ENCODE peak calls at places on chromosomes 16 and 17, in ten cellular contexts. T, N, O, G, M, Z, Y, V, L and Q are unnamed samples.

GRCh38 chr17:4679652-4680051 is 24.3 kb downstream of the PELP1 start:
- DNase-seq in T (no peak), N (peak; percentile 7), O (no peak), G (no peak), M (no peak), Z (no peak), Y (no peak), V (peak; percentile 33), L (no peak), Q (no peak)

GRCh38 chr16:67842509-67843342 is 606 bp downstream of the THAP11 start:
- DNase-seq in T (peak; percentile 69), N (no peak), O (no peak), G (peak; percentile 69), M (peak; percentile 66), Z (no peak), Y (peak; percentile 93), V (peak; percentile 67), L (peak; percentile 83), Q (peak; percentile 51)

GRCh38 chr17:79658811-79659207 is 48.0 kb upstream of the RBFOX3 start:
- DNase-seq in T (peak; percentile 85), N (no peak), O (peak; percentile 78), G (no peak), M (no peak), Z (no peak), Y (no peak), V (peak; percentile 4), L (peak; percentile 77), Q (no peak)

GRCh38 chr16:2803545-2804195 is 5.4 kb downstream of the PRSS41 start:
- DNase-seq in T (no peak), N (no peak), O (no peak), G (no peak), M (no peak), Z (no peak), Y (no peak), V (no peak), L (no peak), Q (no peak)

GRCh38 chr16:10940501-10941079 is 1.7 kb downstream of the DEXI start:
- DNase-seq in T (no peak), N (no peak), O (no peak), G (no peak), M (no peak), Z (no peak), Y (peak; percentile 79), V (peak; percentile 59), L (no peak), Q (no peak)

GRCh38 chr16:27495191-27495590 is 54.5 kb downstream of the GTF3C1 start:
- DNase-seq in T (no peak), N (peak; percentile 42), O (no peak), G (no peak), M (no peak), Z (peak; percentile 54), Y (no peak), V (no peak), L (no peak), Q (no peak)

GRCh38 chr16:53456625-53457024 is 22.4 kb downstream of the RBL2 start:
- DNase-seq in T (peak; percentile 3), N (no peak), O (no peak), G (no peak), M (peak; percentile 33), Z (no peak), Y (no peak), V (no peak), L (no peak), Q (no peak)

GRCh38 chr16:69514366-69514765 is 51.4 kb upstream of the NFAT5 start:
- DNase-seq in T (no peak), N (no peak), O (no peak), G (peak; percentile 24), M (no peak), Z (no peak), Y (no peak), V (no peak), L (no peak), Q (no peak)

DNA sequence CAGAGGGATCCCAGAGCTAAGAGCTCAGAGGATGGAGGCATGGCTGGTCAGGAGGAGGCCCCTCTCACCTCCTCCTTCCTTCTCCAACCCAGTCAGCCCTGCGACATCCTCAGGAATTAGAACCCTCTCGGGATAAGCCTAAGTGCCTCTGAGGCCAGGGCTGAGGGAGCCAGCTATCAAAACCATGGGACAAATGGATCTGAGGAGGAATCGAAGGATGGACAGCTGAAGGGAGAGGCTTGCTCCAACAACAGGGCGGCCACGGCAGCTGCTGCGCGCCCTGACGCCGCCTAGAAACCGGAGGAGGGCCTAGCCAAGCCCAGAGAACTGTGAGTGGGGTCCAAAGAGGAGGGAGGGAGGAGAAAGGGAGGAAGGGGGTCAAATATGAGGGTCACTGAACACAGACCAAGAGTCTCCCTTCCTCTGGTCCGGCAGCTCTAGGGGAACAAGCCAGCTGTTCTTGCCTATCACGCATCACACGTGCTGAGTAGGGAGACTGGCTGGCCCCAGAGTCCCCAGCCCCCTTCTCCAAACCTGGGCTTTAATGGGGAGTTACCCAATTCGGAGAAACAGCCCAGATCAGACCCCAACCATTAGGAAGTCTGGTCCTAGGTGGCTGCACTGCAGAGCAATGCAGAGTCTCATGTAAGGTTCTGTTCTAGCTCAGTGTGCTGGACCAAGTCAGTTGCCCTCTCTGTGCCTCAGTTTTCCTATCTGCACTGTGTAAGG is 5.9 kb upstream of the HOXB13 start:
- DNase-seq in T (no peak), N (no peak), O (no peak), G (no peak), M (no peak), Z (no peak), Y (no peak), V (no peak), L (no peak), Q (no peak)
- H3K27me3 ChIP-seq in T (peaks cover 100% of the 10 kb centered on the region), N (peaks cover 63% of the 10 kb centered on the region), O (peaks cover 80% of the 10 kb centered on the region), G (peaks cover 84% of the 10 kb centered on the region), M (peaks cover 54% of the 10 kb centered on the region), Z (peaks cover 100% of the 10 kb centered on the region), Y (peaks cover 9% of the 10 kb centered on the region), V (peaks cover 97% of the 10 kb centered on the region), L (peaks cover 100% of the 10 kb centered on the region), Q (peaks cover 28% of the 10 kb centered on the region)

GRCh38 chr17:77675816-77676799 is 282.4 kb upstream of the TNRC6C start:
- DNase-seq in T (no peak), N (no peak), O (no peak), G (no peak), M (no peak), Z (no peak), Y (peak; percentile 63), V (no peak), L (peak; percentile 68), Q (peak; percentile 30)

GRCh38 chr17:77677210-77677609 is 281.3 kb upstream of the TNRC6C start:
- DNase-seq in T (no peak), N (peak; percentile 2), O (no peak), G (no peak), M (no peak), Z (no peak), Y (peak; percentile 31), V (peak; percentile 4), L (no peak), Q (peak; percentile 40)

GRCh38 chr17:77677637-77678036 is 280.9 kb upstream of the TNRC6C start:
- DNase-seq in T (no peak), N (no peak), O (no peak), G (no peak), M (no peak), Z (no peak), Y (peak; percentile 33), V (no peak), L (no peak), Q (peak; percentile 38)

GRCh38 chr17:77681820-77682219 is 276.7 kb upstream of the TNRC6C start:
- DNase-seq in T (no peak), N (no peak), O (no peak), G (no peak), M (no peak), Z (peak; percentile 43), Y (no peak), V (peak; percentile 45), L (no peak), Q (peak; percentile 83)

GRCh38 chr17:77679589-77679988 is 278.9 kb upstream of the TNRC6C start:
- DNase-seq in T (no peak), N (no peak), O (no peak), G (no peak), M (no peak), Z (no peak), Y (no peak), V (no peak), L (no peak), Q (peak; percentile 32)
- H3K27me3 ChIP-seq in T (no peaks in the 10 kb centered on the region), N (peaks cover 29% of the 10 kb centered on the region), O (no peaks in the 10 kb centered on the region), G (peaks cover 4% of the 10 kb centered on the region), M (no peaks in the 10 kb centered on the region), Z (peaks cover 6% of the 10 kb centered on the region), Y (no peaks in the 10 kb centered on the region), V (peaks cover 70% of the 10 kb centered on the region), L (no peaks in the 10 kb centered on the region), Q (no peaks in the 10 kb centered on the region)

GRCh38 chr16:694863-695354 is 4.7 kb upstream of the WDR24 start:
- DNase-seq in T (no peak), N (no peak), O (no peak), G (no peak), M (no peak), Z (no peak), Y (no peak), V (no peak), L (no peak), Q (no peak)
- H3K27me3 ChIP-seq in T (peaks cover 80% of the 10 kb centered on the region), N (peaks cover 23% of the 10 kb centered on the region), O (peaks cover 49% of the 10 kb centered on the region), G (peaks cover 43% of the 10 kb centered on the region), M (no peaks in the 10 kb centered on the region), Z (peaks cover 70% of the 10 kb centered on the region), Y (no peaks in the 10 kb centered on the region), V (peaks cover 16% of the 10 kb centered on the region), L (peaks cover 95% of the 10 kb centered on the region), Q (peaks cover 86% of the 10 kb centered on the region)

GRCh38 chr16:58125781-58126335 is 3.3 kb downstream of the CFAP20 start:
- DNase-seq in T (no peak), N (no peak), O (no peak), G (no peak), M (no peak), Z (no peak), Y (no peak), V (no peak), L (no peak), Q (no peak)

GRCh38 chr16:58128181-58128631 is 975 bp downstream of the CFAP20 start:
- DNase-seq in T (no peak), N (no peak), O (no peak), G (no peak), M (no peak), Z (no peak), Y (no peak), V (peak; percentile 22), L (peak; percentile 17), Q (no peak)

GRCh38 chr16:58126451-58126968 is 2.7 kb downstream of the CFAP20 start:
- DNase-seq in T (no peak), N (no peak), O (no peak), G (no peak), M (no peak), Z (no peak), Y (no peak), V (no peak), L (no peak), Q (no peak)

GRCh38 chr16:58127634-58128033 is 1.5 kb downstream of the CFAP20 start:
- DNase-seq in T (no peak), N (no peak), O (no peak), G (no peak), M (no peak), Z (no peak), Y (no peak), V (peak; percentile 29), L (no peak), Q (no peak)

DNA sequence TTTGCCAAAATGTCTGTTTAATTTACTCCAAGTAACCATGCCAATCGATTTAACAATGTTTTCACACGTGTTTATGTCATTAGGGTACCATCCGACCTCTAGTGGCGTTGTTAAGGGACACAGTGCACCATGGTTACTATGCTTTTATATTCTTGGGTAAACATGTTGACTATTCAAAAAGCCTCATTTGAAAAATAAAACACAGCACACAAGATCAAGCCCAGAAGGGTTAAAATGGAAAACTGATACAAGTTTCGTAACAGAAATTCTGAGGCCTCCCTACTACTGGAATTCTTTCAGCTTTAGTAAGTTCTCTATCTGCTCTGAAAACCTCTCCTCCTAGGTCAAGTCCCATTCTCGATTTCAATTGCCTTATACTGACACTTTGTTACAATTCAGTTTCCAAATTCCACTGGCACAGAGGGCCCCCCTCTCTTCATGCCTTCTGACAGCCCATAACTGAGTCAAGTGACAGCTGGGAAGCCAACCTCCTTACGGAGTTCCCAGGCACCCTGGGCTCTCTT is 2.1 kb downstream of the CFAP20 start:
- DNase-seq in T (peak; percentile 52), N (peak; percentile 44), O (no peak), G (no peak), M (peak; percentile 8), Z (no peak), Y (no peak), V (peak; percentile 58), L (peak; percentile 26), Q (no peak)
- H3K27me3 ChIP-seq in T (no peaks in the 10 kb centered on the region), N (no peaks in the 10 kb centered on the region), O (no peaks in the 10 kb centered on the region), G (no peaks in the 10 kb centered on the region), M (no peaks in the 10 kb centered on the region), Z (no peaks in the 10 kb centered on the region), Y (no peaks in the 10 kb centered on the region), V (no peaks in the 10 kb centered on the region), L (no peaks in the 10 kb centered on the region), Q (no peaks in the 10 kb centered on the region)